ENCODE peak calls at places on chromosome 16, in nine cellular contexts. L, E, H, U, Q, T, Y, M and F are unnamed samples.

GRCh38 chr16:2450535-2450934 is 9.4 kb upstream of the TEDC2 start:
- DNase-seq in Q (no peak), T (no peak), L (no peak), U (no peak), H (no peak), Y (peak), E (no peak), M (no peak), F (no peak)

GRCh38 chr16:14324581-14324980 is 253.5 kb downstream of the MRTFB start:
- DNase-seq in E (no peak), M (no peak), T (no peak), Y (no peak), Q (no peak), H (no peak), U (no peak), L (no peak), F (no peak)

GRCh38 chr16:48498761-48499600 is 111.0 kb downstream of the N4BP1 start:
- DNase-seq in E (no peak), H (no peak), Y (no peak), M (no peak), T (peak), L (peak), Q (no peak), U (no peak), F (no peak)

GRCh38 chr16:17270683-17271109 is 200.1 kb downstream of the XYLT1 start:
- DNase-seq in M (no peak), U (no peak), L (no peak), T (no peak), Y (no peak), E (no peak), Q (no peak), H (no peak), F (no peak)

GRCh38 chr16:76899767-76900166 is 291.2 kb upstream of the MON1B start:
- DNase-seq in Y (no peak), Q (no peak), U (no peak), T (no peak), E (no peak), M (no peak), H (no peak), L (no peak), F (peak)

GRCh38 chr16:89319883-89320716 is 102.6 kb downstream of the ZNF778 start:
- DNase-seq in E (no peak), Q (no peak), M (peak), T (peak), H (no peak), L (no peak), Y (no peak), U (no peak), F (no peak)

GRCh38 chr16:74252329-74252728 is 44.3 kb upstream of the PSMD7 start:
- DNase-seq in Q (no peak), H (no peak), E (no peak), U (no peak), L (no peak), M (no peak), T (no peak), Y (no peak), F (no peak)

GRCh38 chr16:28610595-28611270 is 889 bp upstream of the SULT1A1 start:
- DNase-seq in Y (no peak), H (no peak), U (no peak), E (no peak), M (no peak), T (no peak), Q (no peak), L (no peak), F (no peak)

GRCh38 chr16:57994778-57995177 is 5.7 kb downstream of the ZNF319 start:
- DNase-seq in Y (peak), E (peak), Q (no peak), M (no peak), H (no peak), T (peak), L (no peak), U (peak), F (no peak)

GRCh38 chr16:65202461-65202860 is 80.6 kb upstream of the CDH11 start:
- DNase-seq in Q (no peak), T (no peak), U (no peak), M (no peak), Y (no peak), L (peak), E (no peak), H (no peak), F (no peak)

GRCh38 chr16:56354016-56354415 is 71.3 kb downstream of the AMFR start:
- DNase-seq in T (no peak), M (no peak), Q (no peak), U (no peak), H (no peak), Y (peak), L (no peak), E (no peak), F (no peak)

GRCh38 chr16:59733321-59733720 is 999.2 kb upstream of the GOT2 start:
- DNase-seq in U (no peak), Q (no peak), L (no peak), E (no peak), H (no peak), T (no peak), M (no peak), Y (no peak), F (no peak)

GRCh38 chr16:48413291-48413690 is 28.1 kb upstream of the SIAH1 start:
- DNase-seq in L (no peak), H (no peak), M (no peak), T (no peak), Q (no peak), E (no peak), Y (no peak), U (no peak), F (no peak)

GRCh38 chr16:19468300-19468699 is 50.6 kb downstream of the TMC5 start:
- DNase-seq in U (no peak), E (no peak), M (no peak), Q (no peak), T (no peak), Y (no peak), H (no peak), L (no peak), F (no peak)

GRCh38 chr16:10309271-10309932 is 76.5 kb upstream of the ATF7IP2 start:
- DNase-seq in M (no peak), E (no peak), U (no peak), Y (no peak), T (no peak), Q (no peak), H (no peak), L (no peak), F (no peak)

GRCh38 chr16:8972843-8973586 is 9.3 kb upstream of the USP7 start:
- DNase-seq in Y (no peak), L (peak), E (no peak), H (no peak), M (no peak), U (no peak), T (no peak), Q (no peak), F (no peak)

GRCh38 chr16:87822571-87822970 is 46.7 kb downstream of the SLC7A5 start:
- DNase-seq in Q (no peak), U (no peak), M (no peak), Y (no peak), H (no peak), L (no peak), T (no peak), E (no peak), F (no peak)

GRCh38 chr16:57178793-57179212 is 7.0 kb downstream of the PSME3IP1 start:
- DNase-seq in M (no peak), T (no peak), Y (no peak), Q (no peak), H (no peak), L (no peak), E (no peak), U (no peak), F (no peak)

GRCh38 chr16:53094013-53094630 is 39.3 kb downstream of the CHD9 start:
- DNase-seq in L (no peak), Y (no peak), M (no peak), E (peak), U (no peak), Q (no peak), T (peak), H (no peak), F (no peak)

GRCh38 chr16:57564571-57565270 is 22.3 kb downstream of the ADGRG5 start:
- DNase-seq in Y (no peak), T (peak), L (no peak), E (no peak), H (no peak), M (peak), Q (no peak), U (no peak), F (no peak)

GRCh38 chr16:87333101-87333500 is 15.9 kb upstream of the C16orf95 start:
- DNase-seq in T (no peak), H (no peak), E (no peak), M (no peak), Y (peak), U (no peak), Q (no peak), L (no peak), F (no peak)

GRCh38 chr16:57141822-57142631 is 43.8 kb downstream of the PSME3IP1 start:
- DNase-seq in H (no peak), U (no peak), M (no peak), Y (no peak), T (no peak), E (peak), L (no peak), Q (no peak), F (no peak)

GRCh38 chr16:67673712-67674580 is 7.3 kb downstream of the C16orf86 start:
- DNase-seq in T (no peak), E (no peak), H (no peak), Q (no peak), Y (no peak), L (no peak), M (no peak), U (no peak), F (no peak)

GRCh38 chr16:56357291-56357764 is 68.0 kb downstream of the AMFR start:
- DNase-seq in L (no peak), Y (peak), T (peak), U (no peak), M (no peak), E (no peak), H (no peak), Q (no peak), F (no peak)

GRCh38 chr16:49441366-49441780 is 67.8 kb downstream of the C16orf78 start:
- DNase-seq in L (no peak), H (no peak), Q (no peak), U (no peak), M (no peak), E (peak), T (no peak), Y (no peak), F (no peak)

GRCh38 chr16:11666108-11667055 is 1.9 kb upstream of the SNN start:
- DNase-seq in T (no peak), Y (no peak), E (no peak), L (no peak), Q (no peak), M (no peak), H (no peak), U (no peak), F (no peak)

GRCh38 chr16:67562526-67562917 is at the start of gene CTCF:
- DNase-seq in Q (no peak), M (no peak), L (no peak), E (peak), Y (peak), H (no peak), U (peak), T (peak), F (no peak)

GRCh38 chr16:30352488-30353401 is 2.4 kb downstream of the CD2BP2 start:
- DNase-seq in L (no peak), Y (no peak), U (no peak), T (no peak), E (peak), H (no peak), M (no peak), Q (no peak), F (no peak)
- TF ChIP-seq CTCF in L (peak), Y (no peak), U (peak), T (peak), E (peak), H (no peak), M (no peak), Q (peak), F (peak)

GRCh38 chr16:69132424-69133252 is at the start of the genes CHTF8 and UTP4:
- DNase-seq in M (peak), H (no peak), L (no peak), E (peak), U (peak), T (peak), Q (peak), Y (peak), F (no peak)

GRCh38 chr16:69130461-69130860 is 1.9 kb downstream of the CHTF8 start:
- DNase-seq in H (no peak), T (no peak), M (no peak), Y (no peak), U (no peak), L (no peak), Q (no peak), E (no peak), F (no peak)

GRCh38 chr16:69131749-69132423 is 502 bp downstream of the CHTF8 start:
- DNase-seq in E (peak), H (no peak), L (no peak), M (no peak), T (peak), U (no peak), Q (no peak), Y (no peak), F (no peak)

GRCh38 chr16:69131167-69131748 is 1.1 kb downstream of the CHTF8 start:
- DNase-seq in T (peak), E (peak), L (no peak), Q (no peak), U (no peak), Y (no peak), M (no peak), H (no peak), F (no peak)

GRCh38 chr16:69133555-69133954 is 1.1 kb downstream of the UTP4 start:
- DNase-seq in M (no peak), U (no peak), Q (no peak), T (no peak), E (no peak), H (no peak), L (no peak), Y (no peak), F (no peak)
- H3K4me3 ChIP-seq in M (peak), U (peak), Q (peak), T (peak), E (peak), H (peak), L (peak), Y (peak), F (peak)

GRCh38 chr16:4572715-4573114 is 16.6 kb downstream of the C16orf96 start:
- DNase-seq in M (no peak), L (no peak), Q (no peak), T (no peak), H (no peak), U (no peak), E (no peak), Y (peak), F (no peak)

GRCh38 chr16:4578961-4579530 is 22.9 kb downstream of the C16orf96 start:
- DNase-seq in Q (no peak), L (no peak), E (no peak), T (no peak), Y (no peak), U (no peak), M (no peak), H (no peak), F (no peak)

GRCh38 chr16:4570688-4571321 is 14.7 kb downstream of the C16orf96 start:
- DNase-seq in L (no peak), Y (no peak), T (no peak), E (no peak), M (no peak), Q (no peak), H (no peak), U (no peak), F (no peak)

GRCh38 chr16:4576008-4576407 is 19.9 kb downstream of the C16orf96 start:
- DNase-seq in U (no peak), H (no peak), Q (no peak), T (no peak), E (no peak), M (no peak), L (no peak), Y (no peak), F (no peak)

DNA sequence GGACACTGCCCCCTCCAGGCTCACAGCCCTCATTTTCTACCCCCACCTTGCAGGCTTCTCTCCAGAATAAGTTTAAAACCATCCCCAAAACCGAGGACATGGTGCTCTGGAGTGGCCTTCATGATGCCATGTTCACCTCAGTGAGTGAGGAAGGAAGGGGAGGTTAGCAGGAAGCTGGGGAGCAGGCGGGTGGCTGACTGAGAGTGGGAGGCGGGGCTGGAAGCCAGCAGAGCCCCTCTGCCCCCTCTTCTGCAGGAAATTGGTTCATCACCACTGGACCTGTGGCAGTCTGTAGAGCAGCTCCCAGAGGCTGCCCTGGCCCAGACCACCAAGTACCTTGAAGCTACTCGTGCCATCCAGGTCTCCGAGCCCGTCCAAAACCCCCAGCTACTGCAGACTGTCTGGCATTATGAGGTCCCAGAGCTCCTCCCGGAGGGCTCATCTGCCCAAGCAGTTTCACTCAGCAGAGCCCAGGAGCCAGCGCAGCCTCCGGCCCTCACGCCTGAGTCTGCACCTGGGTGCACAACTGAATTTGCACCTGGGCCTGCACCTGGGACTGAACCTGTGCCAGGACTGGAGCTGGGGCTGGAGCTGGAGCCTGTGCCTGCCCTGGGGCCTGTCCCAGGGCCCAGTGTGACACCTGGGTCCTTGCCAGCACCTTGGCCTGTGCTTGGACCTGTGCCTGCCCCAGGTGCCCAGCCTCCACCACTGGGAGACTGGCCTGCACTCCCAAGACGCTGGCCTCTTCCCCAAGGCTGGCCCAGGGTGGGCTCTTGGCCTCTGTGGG is 19.0 kb downstream of the C16orf96 start:
- DNase-seq in Q (no peak), E (no peak), L (no peak), Y (no peak), H (no peak), T (no peak), M (no peak), U (no peak), F (no peak)
- TF ChIP-seq CTCF in Q (no peak), E (peak), L (no peak), Y (no peak), H (no peak), T (no peak), M (no peak), U (no peak), F (peak)

DNA sequence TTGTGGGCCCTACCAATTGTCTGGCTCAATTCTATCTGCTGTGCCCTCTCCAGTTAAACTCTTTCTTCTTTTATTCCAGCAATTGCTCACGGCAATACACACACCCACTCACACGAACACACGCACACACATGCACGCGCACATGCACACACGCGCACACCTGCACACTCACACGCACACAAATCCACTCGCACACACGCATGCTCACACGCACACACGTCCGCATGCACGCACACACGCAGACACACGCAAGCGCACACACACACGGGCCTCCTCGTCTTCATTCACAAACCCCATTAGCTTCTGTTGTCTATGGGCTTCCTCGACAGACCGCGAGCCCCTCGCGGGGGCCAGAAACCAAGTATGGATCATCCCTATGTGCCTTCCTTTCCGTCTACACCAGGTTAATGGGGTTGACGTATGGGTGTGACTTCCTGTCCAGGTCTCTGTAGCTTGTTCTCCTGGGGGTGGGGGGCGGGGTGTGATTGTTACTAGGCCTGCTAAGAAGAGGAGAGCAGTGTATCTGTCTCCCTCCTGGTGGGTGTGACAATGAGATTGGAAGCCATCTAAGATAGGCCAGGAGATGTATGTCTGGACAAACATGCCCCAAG is 717 bp upstream of the CTF1 start:
- DNase-seq in Q (no peak), T (no peak), Y (no peak), H (no peak), L (no peak), M (no peak), E (no peak), U (peak), F (no peak)
- H3K4me3 ChIP-seq in Q (peak), T (peak), Y (peak), H (peak), L (peak), M (no peak), E (no peak), U (peak), F (peak)

DNA sequence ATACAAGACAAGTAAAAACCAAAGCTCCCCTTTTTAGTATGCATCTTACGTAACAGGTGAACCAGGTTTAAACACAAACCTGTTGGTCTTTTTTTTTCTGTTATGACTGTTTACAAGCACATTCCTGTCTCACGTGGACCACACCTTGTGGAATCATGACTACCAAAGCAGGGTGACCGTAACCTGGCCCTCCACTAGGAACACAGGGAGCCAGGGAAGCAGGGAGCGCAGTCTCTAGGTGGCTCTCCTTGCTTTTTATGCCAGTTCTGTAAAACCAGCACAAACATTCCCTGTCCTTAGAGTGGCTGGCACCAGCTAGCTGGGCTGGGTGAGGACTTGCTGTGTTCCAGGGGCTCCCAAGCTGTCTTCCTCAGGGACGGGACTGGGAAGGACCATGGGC is 44.1 kb downstream of the DDX19A start:
- DNase-seq in M (no peak), E (no peak), L (no peak), Y (no peak), T (no peak), Q (no peak), H (no peak), U (no peak), F (no peak)
- TF ChIP-seq CTCF in M (no peak), E (no peak), L (no peak), Y (no peak), T (no peak), Q (peak), H (no peak), U (no peak), F (no peak)

DNA sequence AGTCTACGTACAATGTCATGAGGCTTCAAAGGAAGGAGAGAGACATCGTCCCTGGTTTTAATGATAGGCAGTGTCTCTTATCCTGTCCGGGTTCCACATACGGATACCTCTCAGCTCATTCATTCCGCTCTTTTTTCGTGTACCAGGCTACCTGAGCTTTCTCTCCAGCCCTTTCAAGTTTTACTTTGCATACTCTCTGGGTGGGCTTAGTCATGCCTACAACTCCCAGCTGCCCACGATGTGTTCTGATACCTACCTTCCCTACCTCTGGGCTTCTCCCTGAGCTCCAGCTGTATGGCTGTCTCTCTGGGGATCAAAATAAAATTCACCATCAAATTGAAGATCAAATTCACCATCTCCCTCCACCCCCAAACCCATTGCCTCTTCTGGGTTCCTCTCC is 354.0 kb upstream of the EEF2KMT start:
- DNase-seq in E (no peak), Q (no peak), U (no peak), Y (no peak), T (no peak), M (no peak), L (no peak), H (no peak), F (no peak)
- H3K4me3 ChIP-seq in E (no peak), Q (no peak), U (no peak), Y (no peak), T (no peak), M (no peak), L (no peak), H (no peak), F (no peak)

GRCh38 chr16:1073566-1074378 is 1.2 kb downstream of the SSTR5 start:
- DNase-seq in T (no peak), U (no peak), M (no peak), Y (no peak), E (no peak), L (no peak), Q (no peak), H (no peak), F (no peak)
- TF ChIP-seq CTCF in T (no peak), U (peak), M (no peak), Y (no peak), E (no peak), L (no peak), Q (no peak), H (peak), F (peak)

GRCh38 chr16:75486014-75486404 is 9.2 kb downstream of the CHST6 start:
- DNase-seq in T (no peak), H (no peak), E (no peak), L (no peak), M (no peak), U (no peak), Y (no peak), Q (no peak), F (no peak)
- H3K4me3 ChIP-seq in T (no peak), H (no peak), E (no peak), L (no peak), M (no peak), U (no peak), Y (no peak), Q (no peak), F (no peak)